ENCODE peak calls at places on chromosome 17, in seven cellular contexts. U, O, J, G, C, L and P are unnamed samples. For H3K36me3, the result is how much of the 10 kb centered on the place peaks cover.

GRCh38 chr17:32494621-32495346 is 8.0 kb downstream of the CDK5R1 start:
- DNase-seq in O (no peak), U (no peak), G (no peak), C (no peak), L (no peak), J (no peak), P (no peak)

GRCh38 chr17:76368545-76368944 is 14.8 kb upstream of the PRPSAP1 start:
- DNase-seq in G (peak), J (no peak), O (no peak), L (no peak), U (no peak), C (no peak), P (peak)

GRCh38 chr17:61206922-61207321 is 192.7 kb upstream of the TBX2 start:
- DNase-seq in C (no peak), J (no peak), G (no peak), L (no peak), U (no peak), O (no peak), P (no peak)

GRCh38 chr17:7256766-7257456 is 4.9 kb downstream of the ELP5 start:
- DNase-seq in J (no peak), O (no peak), C (no peak), G (no peak), U (no peak), L (no peak), P (no peak)

GRCh38 chr17:75008373-75008772 is 4.1 kb upstream of the MRPL58 start:
- DNase-seq in G (no peak), O (no peak), L (no peak), J (no peak), C (no peak), U (no peak), P (no peak)

GRCh38 chr17:55588858-55589257 is 77.6 kb upstream of the SMIM36 start:
- DNase-seq in G (peak), C (no peak), J (no peak), U (no peak), L (no peak), O (no peak), P (no peak)

GRCh38 chr17:1561420-1562177 is 993 bp downstream of the PITPNA start:
- DNase-seq in G (peak), J (no peak), L (peak), O (peak), U (peak), C (no peak), P (peak)

GRCh38 chr17:78127240-78127887 is 1.2 kb downstream of the TMC6 start:
- DNase-seq in O (peak), U (peak), L (peak), J (peak), C (peak), G (no peak), P (peak)

GRCh38 chr17:66398059-66398458 is 95.6 kb downstream of the PRKCA start:
- DNase-seq in L (no peak), G (no peak), U (no peak), C (no peak), O (no peak), J (no peak), P (no peak)

GRCh38 chr17:15463363-15463762 is 4.1 kb downstream of the CDRT4 start:
- DNase-seq in O (no peak), G (peak), L (no peak), J (peak), U (no peak), C (peak), P (peak)

GRCh38 chr17:6681176-6681575 is 29.6 kb downstream of the C17orf100 start:
- DNase-seq in U (no peak), L (no peak), G (no peak), J (no peak), O (no peak), C (no peak), P (no peak)

GRCh38 chr17:32445976-32446375 is 1.7 kb downstream of the PSMD11 start:
- DNase-seq in O (no peak), L (no peak), G (peak), C (no peak), J (no peak), U (no peak), P (peak)

GRCh38 chr17:68197091-68197996 is 50.5 kb upstream of the AMZ2 start:
- DNase-seq in G (no peak), U (no peak), O (no peak), L (no peak), C (no peak), J (peak), P (peak)

GRCh38 chr17:57541472-57542394 is 203.4 kb downstream of the CCDC182 start:
- DNase-seq in O (no peak), U (no peak), G (no peak), L (peak), C (peak), J (peak), P (peak)

GRCh38 chr17:74744714-74745547 is 3.5 kb upstream of the NHERF1 start:
- DNase-seq in L (peak), O (peak), U (peak), J (peak), C (peak), G (peak), P (peak)

GRCh38 chr17:21201302-21201602 is 12.7 kb downstream of the TMEM11 start:
- DNase-seq in G (peak), U (no peak), O (no peak), L (no peak), C (no peak), J (peak), P (peak)

DNA sequence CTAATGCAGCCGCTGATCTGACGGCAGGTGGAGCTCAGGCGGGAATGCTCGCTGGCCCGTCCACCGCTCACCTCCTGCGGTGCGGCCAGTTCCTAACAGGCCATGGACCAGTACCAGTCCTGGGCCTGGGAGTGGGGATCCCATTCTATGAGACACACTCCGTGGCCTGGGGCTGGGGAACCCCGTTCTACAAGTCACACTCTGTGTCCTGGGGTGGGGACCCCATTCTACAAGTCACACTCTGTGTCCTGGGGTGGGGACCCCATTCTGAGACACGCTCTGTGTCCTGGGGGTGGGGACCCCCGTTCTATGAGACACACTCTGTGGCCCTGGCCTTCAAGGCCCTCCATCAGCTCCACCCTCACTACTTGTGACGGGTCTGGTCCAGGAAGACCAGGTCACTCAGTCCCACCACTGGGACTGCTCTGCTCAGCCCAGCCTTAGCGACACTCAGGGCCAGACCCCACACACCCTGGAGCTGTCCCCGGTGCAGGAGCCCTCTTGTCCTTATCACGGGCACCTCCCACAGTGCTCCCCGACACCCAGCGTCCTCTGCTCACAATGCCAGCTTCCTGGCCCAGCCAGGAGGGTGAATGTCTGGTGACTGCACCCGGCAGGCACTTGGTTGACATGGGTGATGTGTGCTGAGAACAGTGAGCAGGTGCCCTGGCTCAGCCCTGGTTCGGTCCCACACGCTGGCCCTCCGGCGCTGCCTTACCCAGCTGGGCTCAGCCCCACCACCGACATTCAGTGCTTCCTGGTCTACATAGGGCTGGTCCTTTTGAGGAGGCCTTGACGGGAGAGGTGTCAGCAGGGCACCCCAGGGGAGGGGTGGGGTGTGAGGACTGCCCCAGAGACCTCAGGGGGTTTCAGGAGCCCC is 89.1 kb downstream of the TBC1D16 start:
- DNase-seq in O (no peak), L (no peak), J (peak), G (no peak), U (no peak), C (peak), P (peak)
- H3K36me3 ChIP-seq in O (under half), L (under half), J (under half), G (under half), U (under half), C (half or more), P (under half)

GRCh38 chr17:44875761-44876160 is 23.5 kb downstream of the EFTUD2 start:
- DNase-seq in G (no peak), O (no peak), U (no peak), J (no peak), C (no peak), L (no peak), P (no peak)
- H3K36me3 ChIP-seq in G (half or more), O (under half), U (half or more), J (half or more), C (half or more), L (under half), P (half or more)

DNA sequence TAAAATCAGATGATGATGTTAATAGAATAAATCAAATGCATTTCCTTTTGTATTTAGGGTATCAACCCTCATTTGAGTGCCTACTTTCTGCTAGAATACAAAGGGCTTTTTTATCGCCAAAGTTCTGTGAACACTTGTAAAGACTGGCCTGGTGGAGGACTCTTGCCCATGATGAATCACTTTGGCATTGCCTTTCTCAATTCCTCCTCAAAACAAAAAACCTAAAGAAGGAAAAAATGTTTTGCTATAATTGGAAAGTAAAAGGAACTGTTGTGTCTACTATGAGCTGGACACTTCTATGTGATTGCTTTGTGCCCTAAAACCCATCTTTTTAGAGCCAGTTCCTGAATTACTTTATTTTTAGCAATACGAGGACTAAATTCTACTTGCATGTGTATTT is 13.0 kb upstream of the DHRS11 start:
- DNase-seq in U (no peak), O (no peak), L (no peak), C (no peak), G (peak), J (no peak), P (no peak)
- H3K36me3 ChIP-seq in U (under half), O (under half), L (under half), C (half or more), G (half or more), J (half or more), P (half or more)

DNA sequence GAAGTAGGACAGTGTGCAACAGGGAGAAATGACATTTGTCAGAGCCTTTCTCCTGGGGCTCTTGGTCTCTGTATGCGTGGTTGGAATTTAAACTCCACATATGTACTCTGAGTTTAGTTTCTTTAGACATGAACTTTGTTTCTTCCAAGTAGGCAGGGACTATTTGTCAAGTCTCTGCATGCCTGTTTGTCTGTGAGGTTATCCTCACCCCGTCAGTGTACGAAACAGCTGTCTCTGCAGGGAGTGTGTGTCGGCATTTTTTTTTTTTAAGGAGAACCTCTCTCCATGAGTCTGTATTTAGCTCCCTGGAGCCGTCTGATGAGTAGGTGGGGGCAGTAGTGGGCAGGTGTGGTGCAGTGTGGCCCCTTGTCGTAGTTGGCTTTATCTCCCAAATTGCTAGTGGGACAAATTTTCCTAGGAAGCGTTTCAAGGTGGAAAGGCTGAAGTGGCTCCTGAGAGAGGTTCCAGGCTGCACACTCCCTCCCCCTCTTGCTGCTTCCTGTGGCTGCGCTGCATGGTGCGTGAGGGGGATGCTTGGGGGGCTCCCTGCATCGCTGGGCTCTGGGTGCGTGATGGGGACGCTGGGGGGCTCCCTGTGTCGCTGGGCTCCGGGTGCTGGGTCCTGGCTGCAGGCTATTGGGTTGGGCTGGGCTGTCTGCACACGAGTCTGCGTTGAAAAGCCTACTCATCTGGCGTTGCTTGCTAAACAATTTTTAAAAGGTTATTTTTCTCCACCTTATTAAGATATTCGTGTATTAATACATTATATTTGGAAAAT is 29.9 kb downstream of the NDEL1 start:
- DNase-seq in U (no peak), L (no peak), J (no peak), O (no peak), C (no peak), G (no peak), P (no peak)
- H3K36me3 ChIP-seq in U (half or more), L (under half), J (half or more), O (under half), C (half or more), G (half or more), P (half or more)

DNA sequence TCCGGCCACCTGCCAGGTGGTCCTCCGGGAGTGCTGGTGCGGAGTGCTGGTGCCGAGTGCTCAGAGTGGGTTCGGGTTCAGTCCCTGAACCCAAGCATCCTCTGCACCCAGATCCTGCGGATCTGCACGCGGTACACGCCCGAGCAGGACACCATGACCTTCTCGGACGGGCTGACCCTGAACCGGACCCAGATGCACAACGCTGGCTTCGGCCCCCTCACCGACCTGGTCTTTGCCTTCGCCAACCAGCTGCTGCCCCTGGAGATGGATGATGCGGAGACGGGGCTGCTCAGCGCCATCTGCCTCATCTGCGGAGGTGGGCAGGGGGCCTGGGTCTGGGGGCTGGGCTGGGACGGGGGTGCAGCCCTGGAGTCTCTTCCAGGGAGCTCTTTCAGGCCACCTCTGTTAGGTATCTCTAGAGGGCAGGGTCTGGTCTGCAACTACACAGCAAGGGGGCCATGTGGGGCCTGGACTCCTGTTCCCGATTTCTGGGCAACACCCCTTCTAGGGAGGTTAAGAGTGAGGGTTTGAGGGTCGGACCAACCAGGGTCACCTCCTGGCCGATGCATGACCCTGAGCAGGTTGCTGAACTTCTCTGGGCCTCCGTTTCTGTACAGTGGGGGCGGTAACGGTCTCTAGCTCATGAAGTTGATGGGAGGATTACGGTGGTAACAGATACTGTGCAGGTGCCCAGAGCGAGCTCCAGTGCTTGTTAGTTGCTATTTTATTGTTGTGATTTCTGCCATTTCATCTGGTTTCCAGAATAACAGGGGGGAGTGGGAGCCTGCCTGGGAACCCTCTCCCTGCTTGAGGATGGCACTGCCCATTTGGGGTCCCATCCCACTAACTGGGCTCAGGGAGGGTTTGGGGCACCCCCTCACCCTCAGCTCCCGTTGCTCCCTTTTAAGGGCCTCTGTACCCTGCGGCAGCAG is 10.1 kb downstream of the GJD3 start:
- DNase-seq in C (no peak), U (no peak), G (no peak), L (no peak), J (no peak), O (no peak), P (peak)
- H3K36me3 ChIP-seq in C (half or more), U (under half), G (under half), L (under half), J (half or more), O (under half), P (under half)

GRCh38 chr17:79785017-79785899 is 7.3 kb downstream of the CBX2 start:
- DNase-seq in O (no peak), G (no peak), J (no peak), C (no peak), L (no peak), U (no peak), P (peak)

GRCh38 chr17:79783891-79784290 is 5.9 kb downstream of the CBX2 start:
- DNase-seq in O (no peak), L (no peak), J (no peak), G (no peak), U (no peak), C (no peak), P (peak)

GRCh38 chr17:79785900-79786810 is 8.2 kb downstream of the CBX2 start:
- DNase-seq in C (no peak), O (no peak), L (no peak), G (no peak), U (no peak), J (no peak), P (peak)

GRCh38 chr17:79781691-79782575 is 4.0 kb downstream of the CBX2 start:
- DNase-seq in G (no peak), J (no peak), O (no peak), U (no peak), C (no peak), L (no peak), P (peak)

DNA sequence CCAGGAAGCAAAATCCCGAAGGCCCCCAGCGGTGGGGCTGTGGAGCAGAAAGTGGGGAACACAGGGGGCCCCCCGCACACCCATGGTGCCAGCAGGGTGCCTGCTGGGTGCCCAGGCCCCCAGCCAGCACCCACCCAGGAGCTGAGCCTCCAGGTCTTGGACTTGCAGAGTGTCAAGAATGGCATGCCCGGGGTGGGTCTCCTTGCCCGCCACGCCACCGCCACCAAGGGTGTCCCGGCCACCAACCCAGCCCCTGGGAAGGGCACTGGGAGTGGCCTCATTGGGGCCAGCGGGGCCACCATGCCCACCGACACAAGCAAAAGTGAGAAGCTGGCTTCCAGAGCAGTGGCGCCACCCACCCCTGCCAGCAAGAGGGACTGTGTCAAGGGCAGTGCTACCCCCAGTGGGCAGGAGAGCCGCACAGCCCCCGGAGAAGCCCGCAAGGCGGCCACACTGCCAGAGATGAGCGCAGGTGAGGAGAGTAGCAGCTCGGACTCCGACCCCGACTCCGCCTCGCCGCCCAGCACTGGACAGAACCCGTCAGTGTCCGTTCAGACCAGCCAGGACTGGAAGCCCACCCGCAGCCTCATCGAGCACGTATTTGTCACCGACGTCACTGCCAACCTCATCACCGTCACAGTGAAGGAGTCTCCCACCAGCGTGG is 6.5 kb downstream of the CBX2 start:
- DNase-seq in J (no peak), U (no peak), C (no peak), O (no peak), G (no peak), L (no peak), P (peak)
- H3K36me3 ChIP-seq in J (under half), U (under half), C (under half), O (under half), G (under half), L (under half), P (under half)